ENCODE peak calls at places on chromosomes 11 and 22, in seven cellular contexts. L is GM06990, M is IMR-90, W is mesendoderm, T is right lobe of liver, E is fibroblast of lung, U is keratinocyte. I is an unnamed sample. For H3K36me3, the result is how much of the 10 kb centered on the place peaks cover.

GRCh38 chr22:29443452-29443851 is 5.1 kb downstream of the RFPL1 start:
- DNase-seq in L (no peak), M (no peak), W (no peak), T (no peak), E (no peak), U (no peak), I (no peak)

GRCh38 chr22:50157976-50158375 is 12.6 kb upstream of the PANX2 start:
- DNase-seq in L (no peak), M (no peak), W (no peak), T (no peak), E (no peak), U (peak), I (no peak)

GRCh38 chr22:45336971-45337431 is 27.3 kb downstream of the FAM118A start:
- DNase-seq in L (no peak), M (no peak), W (no peak), T (peak), E (peak), U (no peak), I (no peak)

GRCh38 chr22:41517172-41518047 is 26.9 kb downstream of the POLR3H start:
- DNase-seq in L (no peak), M (peak), W (peak), T (no peak), E (peak), U (no peak), I (peak)

GRCh38 chr11:73270089-73270854 is 1.9 kb upstream of the P2RY6 start:
- DNase-seq in L (peak), M (no peak), W (no peak), T (no peak), E (no peak), U (no peak), I (no peak)

GRCh38 chr11:111793863-111794262 is 27.7 kb upstream of the PPP2R1B start:
- DNase-seq in L (no peak), M (peak), W (no peak), T (peak), E (no peak), U (peak), I (peak)

GRCh38 chr11:62337682-62338181 is 484 bp downstream of the ASRGL1 start:
- DNase-seq in L (peak), M (no peak), W (peak), T (peak), E (no peak), U (no peak), I (no peak)

GRCh38 chr11:43367382-43368178 is 8.9 kb downstream of the TTC17 start:
- DNase-seq in L (no peak), M (peak), W (no peak), T (no peak), E (peak), U (no peak), I (no peak)

GRCh38 chr22:46150615-46151423 is 493 bp downstream of the PPARA start:
- DNase-seq in L (peak), M (no peak), W (no peak), T (peak), E (no peak), U (no peak), I (no peak)

GRCh38 chr11:3745161-3745560 is 52.2 kb downstream of the NUP98 start:
- DNase-seq in L (no peak), M (no peak), W (no peak), T (no peak), E (no peak), U (no peak), I (no peak)
- H3K36me3 ChIP-seq in L (under half), M (under half), W (under half), T (half or more), E (under half), U (under half), I (under half)

GRCh38 chr11:94184861-94185260 is 56.2 kb downstream of the PANX1 start:
- DNase-seq in L (no peak), M (no peak), W (no peak), T (no peak), E (no peak), U (no peak), I (no peak)

GRCh38 chr11:94183886-94184264 is 55.2 kb downstream of the PANX1 start:
- DNase-seq in L (peak), M (peak), W (peak), T (peak), E (peak), U (peak), I (peak)

GRCh38 chr11:94186342-94187203 is 57.9 kb downstream of the PANX1 start:
- DNase-seq in L (no peak), M (no peak), W (peak), T (no peak), E (no peak), U (no peak), I (no peak)

GRCh38 chr11:94184362-94184761 is 55.7 kb downstream of the PANX1 start:
- DNase-seq in L (no peak), M (no peak), W (no peak), T (no peak), E (no peak), U (no peak), I (no peak)

DNA sequence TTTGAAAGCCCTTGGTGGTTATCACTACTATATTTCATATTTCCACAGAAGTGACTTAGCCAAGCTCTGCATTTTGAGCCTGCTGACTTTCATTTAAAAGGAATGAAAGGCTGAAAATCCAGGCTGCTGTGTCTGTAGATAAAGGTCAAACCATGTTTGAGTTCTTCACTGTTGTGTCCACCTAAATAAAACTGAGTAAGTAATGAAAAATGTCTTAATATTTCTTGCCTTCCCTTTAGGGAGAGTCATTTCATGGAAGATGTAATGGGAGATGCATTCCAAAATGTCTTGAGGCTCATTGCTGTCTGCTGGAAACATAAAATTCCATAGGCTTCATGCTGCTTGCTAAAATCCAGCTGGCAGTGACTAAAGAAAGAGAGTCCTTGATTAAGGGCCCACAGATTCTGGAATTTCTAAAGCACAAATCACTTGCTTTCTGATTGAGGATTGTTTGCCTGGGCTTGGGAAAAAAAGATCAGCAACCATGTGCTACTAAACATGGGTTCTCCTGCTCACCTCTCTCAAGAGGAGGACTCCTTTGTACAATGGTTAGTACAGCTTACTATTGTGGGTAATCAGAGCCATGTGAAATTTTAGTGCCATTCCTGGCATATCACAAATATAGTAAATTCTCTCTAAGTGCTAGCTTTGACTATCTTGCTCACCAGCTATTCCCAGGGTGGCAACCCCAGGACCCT is 56.9 kb downstream of the PANX1 start:
- DNase-seq in L (no peak), M (peak), W (no peak), T (no peak), E (peak), U (no peak), I (no peak)
- H3K36me3 ChIP-seq in L (under half), M (under half), W (under half), T (under half), E (under half), U (under half), I (under half)

GRCh38 chr22:20565761-20566160 is 58.4 kb downstream of the MED15 start:
- DNase-seq in L (no peak), M (no peak), W (no peak), T (no peak), E (no peak), U (no peak), I (no peak)
- H3K36me3 ChIP-seq in L (under half), M (under half), W (under half), T (half or more), E (under half), U (half or more), I (half or more)

DNA sequence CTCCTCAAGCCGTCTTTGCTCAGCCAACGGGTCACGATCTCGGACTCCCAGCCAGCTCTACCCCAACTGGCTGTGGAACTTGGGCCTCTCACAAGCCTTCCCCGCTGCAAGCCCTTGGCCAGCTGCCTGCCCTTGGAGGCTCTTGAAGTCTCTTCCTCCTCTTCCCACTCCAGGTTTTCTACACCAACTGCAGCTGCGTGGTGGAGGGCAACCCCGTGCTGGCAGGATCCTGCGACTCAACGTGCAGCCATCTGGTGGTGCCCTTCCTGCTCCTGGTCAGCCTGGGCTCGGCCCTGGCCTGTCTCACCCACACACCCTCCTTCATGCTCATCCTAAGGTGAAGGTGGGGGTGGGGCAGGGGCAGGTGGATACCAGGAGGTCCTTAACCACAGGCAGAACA is 40.5 kb upstream of the TPBGL start:
- DNase-seq in L (no peak), M (no peak), W (no peak), T (no peak), E (no peak), U (no peak), I (no peak)
- H3K36me3 ChIP-seq in L (under half), M (under half), W (under half), T (half or more), E (under half), U (under half), I (under half)

GRCh38 chr11:100832851-100833250 is 145.8 kb downstream of the ARHGAP42 start:
- DNase-seq in L (no peak), M (no peak), W (no peak), T (no peak), E (peak), U (no peak), I (no peak)
- H3K36me3 ChIP-seq in L (under half), M (under half), W (under half), T (under half), E (under half), U (under half), I (under half)

DNA sequence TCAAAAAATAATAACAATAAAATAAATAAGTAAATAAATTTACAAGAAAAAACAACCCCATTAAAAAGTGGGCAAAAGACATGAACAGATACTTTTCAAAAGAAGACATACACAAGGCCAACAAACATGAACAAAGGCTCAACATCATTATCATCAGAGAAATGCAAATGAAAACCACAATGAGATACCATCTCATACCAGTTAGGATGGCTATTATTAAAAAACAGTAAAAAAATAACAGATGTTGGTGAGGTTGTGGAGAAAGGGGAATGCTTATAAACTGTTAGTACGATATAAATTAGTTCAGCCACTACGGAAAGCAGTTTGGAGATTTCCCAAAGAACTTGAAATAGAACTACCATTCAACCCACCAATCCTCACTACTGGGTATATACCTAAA is 44.6 kb downstream of the PRCP start:
- DNase-seq in L (no peak), M (no peak), W (no peak), T (no peak), E (no peak), U (no peak), I (no peak)
- H3K36me3 ChIP-seq in L (under half), M (under half), W (under half), T (under half), E (under half), U (under half), I (under half)

DNA sequence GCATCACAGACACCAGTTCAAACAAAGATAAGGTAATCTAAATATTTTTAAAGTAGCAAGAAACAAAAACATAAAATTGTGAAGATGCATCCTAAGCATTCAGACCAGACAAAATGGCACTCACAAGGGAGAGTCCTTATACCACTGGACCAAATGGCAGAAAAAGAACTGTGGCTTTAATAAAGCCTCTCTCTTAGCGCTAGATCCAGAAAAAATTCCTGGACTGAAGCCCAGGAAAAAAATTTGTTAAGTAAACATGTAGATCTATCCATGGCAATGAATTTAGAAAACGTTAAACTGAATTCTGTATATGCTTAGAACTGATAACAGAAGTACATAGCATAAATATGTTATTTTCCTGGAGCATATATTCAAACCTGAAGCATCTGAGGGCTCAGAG is 11.7 kb upstream of the CD59 start:
- DNase-seq in L (no peak), M (peak), W (no peak), T (no peak), E (peak), U (no peak), I (no peak)
- H3K36me3 ChIP-seq in L (under half), M (under half), W (under half), T (under half), E (under half), U (under half), I (under half)

DNA sequence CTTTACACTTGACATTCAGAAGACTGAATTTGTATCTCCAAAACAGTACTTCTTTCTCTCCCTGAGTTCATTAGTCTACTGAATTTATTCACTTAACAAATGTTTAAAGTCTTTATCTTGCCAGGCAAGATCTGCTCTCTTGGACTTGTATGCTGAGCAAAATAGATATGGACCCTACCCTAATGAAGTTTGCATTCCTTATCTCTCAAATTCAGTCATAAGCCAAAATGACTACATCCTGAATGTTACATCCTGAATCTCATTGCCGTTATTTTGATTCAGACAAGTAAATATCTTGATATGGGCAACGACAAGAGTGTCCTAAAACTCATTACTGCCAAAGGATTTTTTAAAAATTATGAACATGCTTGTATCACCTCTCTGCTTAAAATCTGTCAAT is 29.7 kb downstream of the FAR1 start:
- DNase-seq in L (no peak), M (no peak), W (no peak), T (no peak), E (no peak), U (no peak), I (no peak)
- H3K36me3 ChIP-seq in L (under half), M (under half), W (under half), T (under half), E (under half), U (under half), I (under half)